ENCODE peak calls at places on chromosomes 12 and 14, in four cellular contexts. One of them, this sample, is unnamed.

GRCh38 chr14:53599221-53599945 is 357.2 kb downstream of the BMP4 start:
- DNase-seq in retinal pigment epithelial cell: no peak
- DNase-seq in WTC11: no peak
- DNase-seq in AG04450: no peak
- DNase-seq in this sample: no peak

GRCh38 chr12:112111931-112112330 is 3.3 kb upstream of the NAA25 start:
- DNase-seq in retinal pigment epithelial cell: no peak
- DNase-seq in WTC11: no peak
- DNase-seq in AG04450: no peak
- DNase-seq in this sample: no peak

GRCh38 chr14:56247495-56248087 is 129.4 kb downstream of the PELI2 start:
- DNase-seq in retinal pigment epithelial cell: no peak
- DNase-seq in WTC11: no peak
- DNase-seq in AG04450: no peak
- DNase-seq in this sample: no peak

GRCh38 chr12:111268738-111269572 is 99.9 kb downstream of the PHETA1 start:
- DNase-seq in retinal pigment epithelial cell: no peak
- DNase-seq in WTC11: peak; percentile 65
- DNase-seq in AG04450: no peak
- DNase-seq in this sample: no peak

GRCh38 chr14:42527141-42527540 is 920.5 kb downstream of the LRFN5 start:
- DNase-seq in retinal pigment epithelial cell: no peak
- DNase-seq in WTC11: no peak
- DNase-seq in AG04450: no peak
- DNase-seq in this sample: no peak

GRCh38 chr12:109645708-109646107 is 67.9 kb upstream of the FAM222A start:
- DNase-seq in retinal pigment epithelial cell: no peak
- DNase-seq in WTC11: no peak
- DNase-seq in AG04450: no peak
- DNase-seq in this sample: no peak

GRCh38 chr12:122366685-122367475 is 55.6 kb downstream of the CLIP1 start:
- DNase-seq in retinal pigment epithelial cell: peak; percentile 28
- DNase-seq in WTC11: no peak
- DNase-seq in AG04450: peak; percentile 67
- DNase-seq in this sample: peak; percentile 78

GRCh38 chr14:34021096-34021495 is 70.2 kb upstream of the EGLN3 start:
- DNase-seq in retinal pigment epithelial cell: no peak
- DNase-seq in WTC11: no peak
- DNase-seq in AG04450: no peak
- DNase-seq in this sample: no peak

GRCh38 chr12:44117368-44117767 is 281.5 kb downstream of the TMEM117 start:
- DNase-seq in retinal pigment epithelial cell: no peak
- DNase-seq in WTC11: no peak
- DNase-seq in AG04450: no peak
- DNase-seq in this sample: no peak

GRCh38 chr14:72352012-72352411 is 419.8 kb downstream of the RGS6 start:
- DNase-seq in retinal pigment epithelial cell: no peak
- DNase-seq in WTC11: no peak
- DNase-seq in AG04450: no peak
- DNase-seq in this sample: no peak

GRCh38 chr14:85535916-85536834 is 6.2 kb downstream of the FLRT2 start:
- DNase-seq in retinal pigment epithelial cell: no peak
- DNase-seq in WTC11: no peak
- DNase-seq in AG04450: no peak
- DNase-seq in this sample: no peak

GRCh38 chr14:59870277-59871165 is at the start of gene RTN1:
- DNase-seq in retinal pigment epithelial cell: peak; percentile 6
- DNase-seq in WTC11: peak; percentile 71
- DNase-seq in AG04450: peak; percentile 2
- DNase-seq in this sample: no peak

GRCh38 chr12:57243521-57244305 is 7.3 kb downstream of the STAC3 start:
- DNase-seq in retinal pigment epithelial cell: no peak
- DNase-seq in WTC11: peak; percentile 94
- DNase-seq in AG04450: no peak
- DNase-seq in this sample: no peak

GRCh38 chr14:61288228-61288627 is 7.1 kb upstream of the TMEM30B start:
- DNase-seq in retinal pigment epithelial cell: no peak
- DNase-seq in WTC11: no peak
- DNase-seq in AG04450: no peak
- DNase-seq in this sample: no peak

GRCh38 chr14:61285364-61285763 is 4.2 kb upstream of the TMEM30B start:
- DNase-seq in retinal pigment epithelial cell: no peak
- DNase-seq in WTC11: no peak
- DNase-seq in AG04450: no peak
- DNase-seq in this sample: no peak

GRCh38 chr14:61290686-61291085 is 9.5 kb upstream of the TMEM30B start:
- DNase-seq in retinal pigment epithelial cell: no peak
- DNase-seq in WTC11: no peak
- DNase-seq in AG04450: no peak
- DNase-seq in this sample: no peak

GRCh38 chr14:61287196-61287595 is 6.1 kb upstream of the TMEM30B start:
- DNase-seq in retinal pigment epithelial cell: no peak
- DNase-seq in WTC11: no peak
- DNase-seq in AG04450: no peak
- DNase-seq in this sample: no peak

GRCh38 chr14:61288720-61289119 is 7.6 kb upstream of the TMEM30B start:
- DNase-seq in retinal pigment epithelial cell: no peak
- DNase-seq in WTC11: no peak
- DNase-seq in AG04450: no peak
- DNase-seq in this sample: no peak
- TF ChIP-seq CTCF in retinal pigment epithelial cell: no peak
- TF ChIP-seq CTCF in WTC11: no peak
- TF ChIP-seq CTCF in AG04450: no peak
- TF ChIP-seq CTCF in this sample: no peak

GRCh38 chr14:99517046-99517642 is 35.9 kb downstream of the CCNK start:
- DNase-seq in retinal pigment epithelial cell: no peak
- DNase-seq in WTC11: peak; percentile 29
- DNase-seq in AG04450: no peak
- DNase-seq in this sample: no peak
- TF ChIP-seq CTCF in retinal pigment epithelial cell: no peak
- TF ChIP-seq CTCF in WTC11: no peak
- TF ChIP-seq CTCF in AG04450: no peak
- TF ChIP-seq CTCF in this sample: no peak

DNA sequence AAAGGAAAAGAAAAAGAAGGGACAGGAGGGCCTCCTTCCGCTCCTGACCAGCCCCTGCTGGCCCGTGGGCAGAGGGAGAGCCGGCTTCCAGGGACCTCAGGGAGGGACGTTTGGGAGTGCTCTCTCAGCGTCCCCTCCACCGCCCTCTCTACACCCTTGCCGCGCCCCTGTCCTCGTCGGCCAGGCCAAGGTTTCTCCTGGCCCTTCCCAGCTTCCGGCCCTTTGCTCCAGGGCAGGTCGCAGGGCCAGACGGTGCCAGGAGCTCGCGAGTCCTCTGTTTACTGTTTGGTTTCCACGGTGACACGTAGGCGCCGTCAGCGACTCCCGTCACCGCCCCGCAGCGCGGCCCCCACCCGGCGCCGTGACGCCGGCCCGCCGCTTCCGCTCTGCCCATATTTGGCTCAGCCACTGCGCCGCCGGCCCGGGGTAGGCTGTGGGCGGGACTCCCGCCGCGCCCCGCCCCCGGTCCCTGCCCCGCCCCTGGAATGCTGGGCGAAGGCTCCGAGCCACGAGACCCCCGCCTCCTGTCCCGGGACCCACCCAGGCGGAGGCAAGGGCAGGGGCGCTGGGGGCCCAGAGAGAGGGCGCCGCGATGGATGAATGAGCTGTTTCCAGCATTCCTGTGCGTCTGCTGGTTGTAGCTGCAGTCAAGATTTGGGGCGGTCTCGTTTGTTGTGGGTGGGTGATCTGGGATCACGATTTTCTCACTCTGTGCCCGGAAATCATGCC is 15.5 kb downstream of the FOS start:
- DNase-seq in retinal pigment epithelial cell: peak; percentile 96
- DNase-seq in WTC11: peak; percentile 95
- DNase-seq in AG04450: no peak
- DNase-seq in this sample: no peak
- TF ChIP-seq CTCF in retinal pigment epithelial cell: no peak
- TF ChIP-seq CTCF in WTC11: no peak
- TF ChIP-seq CTCF in AG04450: no peak
- TF ChIP-seq CTCF in this sample: no peak

DNA sequence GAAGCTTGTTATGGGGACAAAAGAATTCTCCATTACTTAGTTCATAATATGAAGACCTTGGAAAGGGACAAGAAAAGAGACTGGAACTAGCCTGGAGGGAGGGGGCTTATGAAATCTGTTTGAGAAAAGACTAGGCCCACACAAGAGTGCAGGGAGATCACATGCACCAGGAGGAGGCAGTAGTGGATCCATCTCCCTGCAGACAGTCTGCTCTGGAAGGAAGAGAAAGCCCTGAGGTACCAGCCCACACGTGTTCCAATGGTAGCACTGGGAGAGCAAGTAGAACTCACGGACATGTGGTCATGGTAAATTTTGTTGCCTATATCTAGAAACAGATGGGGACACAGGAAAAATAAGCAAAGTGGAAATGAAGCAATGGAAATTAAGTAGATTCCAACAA is 445.4 kb downstream of the SOX5 start:
- DNase-seq in retinal pigment epithelial cell: no peak
- DNase-seq in WTC11: peak; percentile 20
- DNase-seq in AG04450: no peak
- DNase-seq in this sample: no peak
- TF ChIP-seq CTCF in retinal pigment epithelial cell: peak; percentile 3
- TF ChIP-seq CTCF in WTC11: no peak
- TF ChIP-seq CTCF in AG04450: no peak
- TF ChIP-seq CTCF in this sample: no peak

GRCh38 chr12:128797119-128798118 is 26.3 kb downstream of the SLC15A4 start:
- DNase-seq in retinal pigment epithelial cell: peak; percentile 54
- DNase-seq in WTC11: no peak
- DNase-seq in AG04450: peak; percentile 15
- DNase-seq in this sample: no peak

GRCh38 chr12:128800606-128801005 is 23.2 kb downstream of the SLC15A4 start:
- DNase-seq in retinal pigment epithelial cell: no peak
- DNase-seq in WTC11: no peak
- DNase-seq in AG04450: no peak
- DNase-seq in this sample: no peak

GRCh38 chr12:128796439-128797118 is 27.2 kb downstream of the SLC15A4 start:
- DNase-seq in retinal pigment epithelial cell: no peak
- DNase-seq in WTC11: no peak
- DNase-seq in AG04450: no peak
- DNase-seq in this sample: no peak

GRCh38 chr12:128795530-128796361 is 28.0 kb downstream of the SLC15A4 start:
- DNase-seq in retinal pigment epithelial cell: no peak
- DNase-seq in WTC11: no peak
- DNase-seq in AG04450: no peak
- DNase-seq in this sample: no peak

GRCh38 chr12:128798543-128799341 is 25.0 kb downstream of the SLC15A4 start:
- DNase-seq in retinal pigment epithelial cell: no peak
- DNase-seq in WTC11: no peak
- DNase-seq in AG04450: no peak
- DNase-seq in this sample: no peak
- TF ChIP-seq CTCF in retinal pigment epithelial cell: no peak
- TF ChIP-seq CTCF in WTC11: no peak
- TF ChIP-seq CTCF in AG04450: peak; percentile 20
- TF ChIP-seq CTCF in this sample: no peak

GRCh38 chr14:82113710-82114109 is 580.1 kb upstream of the SEL1L start:
- DNase-seq in retinal pigment epithelial cell: no peak
- DNase-seq in WTC11: no peak
- DNase-seq in AG04450: no peak
- DNase-seq in this sample: no peak
- TF ChIP-seq CTCF in retinal pigment epithelial cell: no peak
- TF ChIP-seq CTCF in WTC11: no peak
- TF ChIP-seq CTCF in AG04450: no peak
- TF ChIP-seq CTCF in this sample: no peak

GRCh38 chr14:29927596-29928341 is at the start of gene PRKD1:
- DNase-seq in retinal pigment epithelial cell: no peak
- DNase-seq in WTC11: peak; percentile 70
- DNase-seq in AG04450: no peak
- DNase-seq in this sample: no peak
- TF ChIP-seq CTCF in retinal pigment epithelial cell: no peak
- TF ChIP-seq CTCF in WTC11: no peak
- TF ChIP-seq CTCF in AG04450: no peak
- TF ChIP-seq CTCF in this sample: no peak

GRCh38 chr12:65123435-65124063 is 2.4 kb upstream of the WIF1 start:
- DNase-seq in retinal pigment epithelial cell: no peak
- DNase-seq in WTC11: no peak
- DNase-seq in AG04450: no peak
- DNase-seq in this sample: peak; percentile 17
- TF ChIP-seq CTCF in retinal pigment epithelial cell: peak; percentile 73
- TF ChIP-seq CTCF in WTC11: peak; percentile 59
- TF ChIP-seq CTCF in AG04450: peak; percentile 73
- TF ChIP-seq CTCF in this sample: peak; percentile 66

DNA sequence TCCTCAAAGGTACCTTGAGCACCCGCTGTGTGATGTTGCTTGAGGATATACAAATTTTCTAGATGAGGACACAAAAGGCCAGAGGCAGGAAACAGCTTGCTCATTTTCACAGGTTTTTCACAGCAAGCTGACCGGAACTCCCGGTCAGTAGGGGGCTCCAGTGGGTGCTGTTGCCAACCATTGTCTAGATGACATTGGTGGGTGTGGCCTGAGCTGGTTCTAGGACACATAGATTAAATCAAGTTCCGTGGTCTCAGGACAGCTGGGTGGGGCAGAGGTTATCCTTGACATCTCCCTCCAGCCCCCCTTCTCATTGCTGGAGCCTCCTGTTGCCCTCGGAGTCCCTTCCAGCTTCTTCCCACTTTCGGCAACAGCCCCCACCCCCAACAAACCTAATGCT is 153.6 kb upstream of the FKBP4 start:
- DNase-seq in retinal pigment epithelial cell: no peak
- DNase-seq in WTC11: peak; percentile 71
- DNase-seq in AG04450: no peak
- DNase-seq in this sample: peak; percentile 21
- TF ChIP-seq CTCF in retinal pigment epithelial cell: peak; percentile 53
- TF ChIP-seq CTCF in WTC11: no peak
- TF ChIP-seq CTCF in AG04450: peak; percentile 51
- TF ChIP-seq CTCF in this sample: peak; percentile 64

This sample was measured in HFF-Myc.